ENCODE peak calls at places on chromosome 3, in four cellular contexts. W, L, M and C are unnamed samples.

GRCh38 chr3:180447156-180447555 is 154.8 kb upstream of the TTC14 start:
- DNase-seq in M (no peak), L (peak; percentile 5), W (no peak), C (no peak)

GRCh38 chr3:111936967-111937366 is 41.9 kb upstream of the ABHD10 start:
- DNase-seq in M (no peak), W (no peak), L (peak; percentile 24), C (no peak)

GRCh38 chr3:29426302-29427226 is 145.7 kb downstream of the RBMS3 start:
- DNase-seq in M (no peak), L (no peak), W (no peak), C (no peak)

GRCh38 chr3:14285526-14285925 is 106.9 kb downstream of the LSM3 start:
- DNase-seq in M (no peak), W (peak; percentile 28), L (no peak), C (no peak)

GRCh38 chr3:169295126-169295525 is 368.4 kb downstream of the MECOM start:
- DNase-seq in M (no peak), W (no peak), L (peak; percentile 69), C (no peak)

GRCh38 chr3:105647047-105647446 is 221.8 kb downstream of the CBLB start:
- DNase-seq in W (no peak), L (peak; percentile 93), M (peak; percentile 70), C (no peak)

GRCh38 chr3:42229942-42230688 is 35.9 kb downstream of the CCK start:
- DNase-seq in M (peak; percentile 33), L (peak; percentile 73), W (peak; percentile 78), C (peak; percentile 16)

GRCh38 chr3:158696618-158697017 is 24.2 kb upstream of the LXN start:
- DNase-seq in M (no peak), W (no peak), L (peak; percentile 62), C (no peak)

GRCh38 chr3:28267984-28268849 is 26.8 kb downstream of the CMC1 start:
- DNase-seq in M (no peak), L (no peak), W (no peak), C (no peak)

GRCh38 chr3:30681276-30682211 is 75.1 kb downstream of the TGFBR2 start:
- DNase-seq in W (peak; percentile 24), M (peak; percentile 41), L (peak; percentile 80), C (no peak)

GRCh38 chr3:31531465-31531991 is 1.2 kb upstream of the STT3B start:
- DNase-seq in L (no peak), M (no peak), W (no peak), C (no peak)

GRCh38 chr3:16060945-16061344 is 113.5 kb upstream of the GALNT15 start:
- DNase-seq in M (peak; percentile 84), L (peak; percentile 90), W (no peak), C (no peak)

GRCh38 chr3:22981176-22981575 is 222.0 kb upstream of the UBE2E2 start:
- DNase-seq in W (no peak), M (no peak), L (peak; percentile 39), C (no peak)

GRCh38 chr3:112497897-112498548 is 1.2 kb downstream of the BTLA start:
- DNase-seq in W (no peak), L (no peak), M (no peak), C (no peak)

GRCh38 chr3:106428565-106428994 is 559.8 kb upstream of the CBLB start:
- DNase-seq in L (peak; percentile 98), M (peak; percentile 92), W (no peak), C (no peak)

GRCh38 chr3:149589332-149589731 is 68.5 kb downstream of the WWTR1 start:
- DNase-seq in W (no peak), M (no peak), L (peak; percentile 91), C (no peak)

GRCh38 chr3:84175449-84175848 is 783.3 kb upstream of the CADM2 start:
- DNase-seq in M (no peak), L (no peak), W (no peak), C (no peak)

GRCh38 chr3:185549651-185550111 is 2.7 kb downstream of the LIPH start:
- DNase-seq in L (peak; percentile 54), M (no peak), W (no peak), C (no peak)

GRCh38 chr3:150803440-150803985 is 40.5 kb upstream of the SIAH2 start:
- DNase-seq in L (no peak), M (no peak), W (no peak), C (no peak)

GRCh38 chr3:29759021-29759359 is 478.1 kb downstream of the RBMS3 start:
- DNase-seq in M (peak; percentile 42), L (peak; percentile 92), W (no peak), C (no peak)

GRCh38 chr3:51604212-51604611 is 65.7 kb downstream of the RAD54L2 start:
- DNase-seq in L (no peak), M (no peak), W (no peak), C (no peak)

GRCh38 chr3:99131876-99132275 is 230.4 kb upstream of the DCBLD2 start:
- DNase-seq in W (no peak), L (peak; percentile 36), M (no peak), C (no peak)

GRCh38 chr3:10319251-10319650 is 1.7 kb downstream of the SEC13 start:
- DNase-seq in M (no peak), L (no peak), W (no peak), C (no peak)

GRCh38 chr3:10319804-10320203 is 1.1 kb downstream of the SEC13 start:
- DNase-seq in M (no peak), W (no peak), L (no peak), C (no peak)

GRCh38 chr3:10321630-10322354 is 880 bp upstream of the SEC13 start:
- DNase-seq in M (no peak), W (no peak), L (no peak), C (no peak)

GRCh38 chr3:10320320-10320677 is 613 bp downstream of the SEC13 start:
- DNase-seq in W (no peak), M (no peak), L (no peak), C (no peak)

GRCh38 chr3:10322355-10322715 is 1.4 kb upstream of the SEC13 start:
- DNase-seq in M (no peak), W (peak; percentile 30), L (no peak), C (no peak)
- TF ChIP-seq CTCF in M (peak; percentile 28), W (peak; percentile 44), L (peak; percentile 41), C (no peak)

GRCh38 chr3:24196526-24196925 is 251.4 kb downstream of the NR1D2 start:
- DNase-seq in M (no peak), L (peak; percentile 7), W (no peak), C (no peak)
- TF ChIP-seq CTCF in M (no peak), L (no peak), W (no peak), C (no peak)

GRCh38 chr3:133964547-133964946 is 65.2 kb downstream of the SLCO2A1 start:
- DNase-seq in L (no peak), M (no peak), W (no peak), C (no peak)
- TF ChIP-seq CTCF in L (peak; percentile 26), M (no peak), W (peak; percentile 8), C (no peak)

DNA sequence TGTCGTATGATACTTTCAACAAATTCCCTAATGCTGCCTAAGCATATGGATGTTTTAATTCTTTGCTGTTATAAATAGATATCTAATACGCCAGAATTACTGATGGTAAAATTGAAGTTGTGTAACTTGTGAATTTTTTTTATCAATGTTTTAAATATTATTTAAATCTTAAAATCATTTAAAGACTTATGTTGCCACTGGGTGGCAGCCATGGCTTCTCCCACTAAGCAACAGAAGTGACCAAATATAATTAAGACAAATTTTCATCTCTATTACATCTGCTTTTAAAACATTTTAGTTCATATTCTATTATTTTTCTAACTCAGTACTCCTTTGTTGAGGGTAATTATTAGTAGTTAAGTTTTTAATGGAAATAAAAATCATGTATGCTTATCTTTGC is 8.1 kb upstream of the IL20RB start:
- DNase-seq in L (peak; percentile 55), W (no peak), M (no peak), C (no peak)
- TF ChIP-seq CTCF in L (peak; percentile 38), W (no peak), M (peak; percentile 32), C (peak; percentile 11)

GRCh38 chr3:153809097-153809496 is 312.1 kb upstream of the ARHGEF26 start:
- DNase-seq in M (no peak), W (no peak), L (no peak), C (no peak)
- TF ChIP-seq CTCF in M (no peak), W (no peak), L (no peak), C (no peak)